ENCODE peak calls at places on chromosomes 7 and 10, in ten cellular contexts. T, L, Z, V, J, X, R, I, W and Y are unnamed samples.

GRCh38 chr7:123305840-123306375 is 106.1 kb upstream of the SLC13A1 start:
- DNase-seq in T (no peak), X (no peak), W (no peak), Z (no peak), R (no peak), J (no peak), L (no peak), V (no peak), I (no peak), Y (no peak)

GRCh38 chr10:79241990-79242619 is 105.2 kb upstream of the PPIF start:
- DNase-seq in J (no peak), W (peak; percentile 75), V (peak; percentile 45), I (peak; percentile 56), R (no peak), Z (peak; percentile 91), T (peak; percentile 95), X (no peak), L (peak; percentile 39), Y (peak; percentile 79)

GRCh38 chr10:43922335-43923280 is 273.9 kb upstream of the ZNF32 start:
- DNase-seq in X (no peak), L (no peak), Z (no peak), W (no peak), J (no peak), V (no peak), T (no peak), I (no peak), R (no peak), Y (no peak)

GRCh38 chr7:126803060-126803665 is 449.6 kb downstream of the GRM8 start:
- DNase-seq in V (peak; percentile 83), W (no peak), Z (peak; percentile 9), L (peak; percentile 81), X (no peak), R (peak; percentile 89), T (no peak), I (peak; percentile 17), J (peak; percentile 4), Y (peak; percentile 23)

GRCh38 chr10:22976535-22976934 is 48.7 kb downstream of the ARMC3 start:
- DNase-seq in J (no peak), L (no peak), X (no peak), R (no peak), W (no peak), V (no peak), Z (no peak), T (no peak), I (no peak), Y (no peak)

GRCh38 chr10:69241575-69241974 is 21.4 kb downstream of the HKDC1 start:
- DNase-seq in Z (no peak), L (no peak), X (no peak), T (no peak), R (no peak), W (no peak), V (no peak), J (no peak), I (no peak), Y (no peak)

GRCh38 chr10:12975266-12975665 is 26.2 kb downstream of the CCDC3 start:
- DNase-seq in J (no peak), V (no peak), T (peak; percentile 45), I (no peak), L (peak; percentile 18), W (no peak), R (peak; percentile 26), X (no peak), Z (no peak), Y (no peak)

GRCh38 chr10:110762849-110763211 is 108.9 kb upstream of the PDCD4 start:
- DNase-seq in Z (peak; percentile 67), L (no peak), R (no peak), W (no peak), I (no peak), T (peak; percentile 59), X (no peak), J (no peak), V (peak; percentile 52), Y (no peak)

GRCh38 chr7:157016352-157017041 is 6.0 kb upstream of the MNX1 start:
- DNase-seq in R (no peak), L (peak; percentile 99), V (no peak), X (no peak), Z (no peak), I (no peak), W (no peak), J (no peak), T (peak; percentile 66), Y (peak; percentile 49)

GRCh38 chr10:79068203-79068561 is 584 bp upstream of the ZMIZ1 start:
- DNase-seq in I (peak; percentile 26), W (peak; percentile 37), V (no peak), Z (peak; percentile 72), T (no peak), J (no peak), L (peak; percentile 19), X (no peak), R (no peak), Y (no peak)

GRCh38 chr7:1564603-1565022 is 5.2 kb downstream of the PSMG3 start:
- DNase-seq in V (no peak), Z (peak; percentile 37), J (no peak), R (no peak), X (no peak), I (no peak), L (no peak), T (peak; percentile 91), W (no peak), Y (no peak)

GRCh38 chr10:113780681-113781250 is 29.3 kb downstream of the PLEKHS1 start:
- DNase-seq in J (no peak), X (peak; percentile 4), R (peak; percentile 13), Z (peak; percentile 23), L (no peak), I (no peak), W (no peak), T (no peak), V (no peak), Y (no peak)

GRCh38 chr7:157565201-157565626 is 228.4 kb downstream of the DNAJB6 start:
- DNase-seq in V (no peak), I (no peak), T (no peak), R (no peak), X (no peak), Z (no peak), L (no peak), W (no peak), J (no peak), Y (no peak)